ENCODE peak calls at places on chromosomes 4 and X, in ten cellular contexts. G, C, F, H, A, O, X, M, J and K are unnamed samples.
A peak's percentile ranks its signal among the peaks of the same experiment; 100 is the strongest.

GRCh38 chr4:129415001-129415400 is 319.0 kb downstream of the C4orf33 start:
- DNase-seq in G (no peak), C (no peak), F (no peak), H (no peak), A (no peak), O (no peak), X (no peak), M (no peak), J (no peak), K (no peak)

GRCh38 chr4:125728568-125728967 is 413.8 kb downstream of the FAT4 start:
- DNase-seq in G (no peak), C (no peak), F (no peak), H (no peak), A (no peak), O (no peak), X (peak; percentile 83), M (peak; percentile 70), J (peak; percentile 45), K (peak; percentile 56)

GRCh38 chr4:31146366-31146765 is 426.2 kb downstream of the PCDH7 start:
- DNase-seq in G (no peak), C (no peak), F (no peak), H (no peak), A (no peak), O (no peak), X (no peak), M (no peak), J (no peak), K (no peak)

GRCh38 chr4:57098945-57099344 is 11.2 kb downstream of the IGFBP7 start:
- DNase-seq in G (no peak), C (no peak), F (no peak), H (no peak), A (no peak), O (no peak), X (peak; percentile 85), M (no peak), J (no peak), K (no peak)

GRCh38 chr4:107838763-107839162 is 14.0 kb downstream of the SGMS2 start:
- DNase-seq in G (no peak), C (no peak), F (no peak), H (no peak), A (no peak), O (no peak), X (no peak), M (no peak), J (no peak), K (no peak)

GRCh38 chr4:8737601-8738279 is 133.9 kb downstream of the HMX1 start:
- DNase-seq in G (no peak), C (no peak), F (no peak), H (peak; percentile 48), A (no peak), O (no peak), X (no peak), M (no peak), J (no peak), K (no peak)

GRCh38 chr4:150315691-150316090 is 237.4 kb downstream of the DCLK2 start:
- DNase-seq in G (no peak), C (no peak), F (no peak), H (no peak), A (no peak), O (no peak), X (no peak), M (no peak), J (no peak), K (no peak)

GRCh38 chr4:10120943-10121567 is 4.5 kb upstream of the WDR1 start:
- DNase-seq in G (no peak), C (no peak), F (no peak), H (no peak), A (no peak), O (no peak), X (no peak), M (no peak), J (peak; percentile 58), K (peak; percentile 62)

GRCh38 chrX:78643106-78643505 is 16.0 kb downstream of the RTL3 start:
- DNase-seq in G (no peak), C (no peak), F (no peak), H (no peak), A (no peak), O (no peak), X (no peak), M (no peak), J (no peak), K (no peak)

GRCh38 chrX:72127332-72127731 is 4.4 kb downstream of the RTL5 start:
- DNase-seq in G (no peak), C (no peak), F (no peak), H (no peak), A (no peak), O (no peak), X (no peak), M (no peak), J (no peak), K (no peak)

GRCh38 chrX:85379174-85379907 is at the start of gene POF1B:
- DNase-seq in G (no peak), C (peak; percentile 3), F (no peak), H (no peak), A (no peak), O (no peak), X (no peak), M (no peak), J (peak; percentile 64), K (no peak)

GRCh38 chr4:86368433-86368832 is 8.6 kb upstream of the MAPK10 start:
- DNase-seq in G (no peak), C (no peak), F (no peak), H (no peak), A (no peak), O (no peak), X (no peak), M (no peak), J (no peak), K (no peak)

GRCh38 chrX:20530319-20530979 is 263.7 kb upstream of the RPS6KA3 start:
- DNase-seq in G (peak; percentile 51), C (peak; percentile 33), F (peak; percentile 57), H (peak; percentile 72), A (peak; percentile 57), O (peak; percentile 60), X (peak; percentile 21), M (no peak), J (peak; percentile 58), K (peak; percentile 52)

GRCh38 chrX:20529301-20529700 is 262.6 kb upstream of the RPS6KA3 start:
- DNase-seq in G (no peak), C (no peak), F (no peak), H (no peak), A (no peak), O (no peak), X (no peak), M (no peak), J (no peak), K (no peak)

GRCh38 chrX:20527041-20527440 is 260.3 kb upstream of the RPS6KA3 start:
- DNase-seq in G (no peak), C (no peak), F (no peak), H (no peak), A (no peak), O (no peak), X (no peak), M (no peak), J (no peak), K (no peak)

GRCh38 chrX:20529711-20530110 is 263.0 kb upstream of the RPS6KA3 start:
- DNase-seq in G (no peak), C (no peak), F (no peak), H (no peak), A (no peak), O (no peak), X (no peak), M (no peak), J (no peak), K (no peak)

DNA sequence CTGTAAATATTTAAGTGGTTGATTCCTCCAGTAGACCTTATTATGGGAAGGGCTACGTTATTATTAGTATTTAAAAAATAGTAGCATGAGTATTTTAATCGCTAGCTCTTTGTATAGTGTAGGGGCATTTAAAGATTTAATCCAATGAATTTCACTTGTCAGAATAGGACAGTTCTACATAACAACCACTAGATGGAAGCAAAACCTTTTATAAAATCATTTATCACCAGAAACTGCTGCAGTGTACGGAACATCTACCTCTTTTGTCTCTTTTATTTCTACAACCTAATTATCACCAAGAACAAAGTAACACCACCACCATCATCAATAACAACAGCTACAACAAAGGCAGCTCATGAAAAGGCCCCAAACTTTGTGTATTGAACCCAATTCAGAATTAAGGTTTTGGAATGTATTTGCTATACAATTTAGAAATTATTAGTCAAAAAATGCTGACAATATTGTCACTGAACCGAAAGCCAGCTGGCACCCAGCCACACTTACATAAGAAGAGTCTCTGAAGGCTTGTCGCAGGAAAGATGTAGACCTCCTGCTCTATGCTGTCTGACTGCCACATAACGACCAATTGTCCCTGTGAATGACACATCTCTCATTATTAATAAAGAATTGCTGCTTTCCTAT is 260.9 kb upstream of the RPS6KA3 start:
- DNase-seq in G (peak; percentile 22), C (peak; percentile 6), F (no peak), H (no peak), A (no peak), O (peak; percentile 41), X (no peak), M (no peak), J (peak; percentile 33), K (no peak)
- H3K4me3 ChIP-seq in G (no peak overlapping the region), C (no peak overlapping the region), F (no peak overlapping the region), H (no peak overlapping the region), A (no peak overlapping the region), O (no peak overlapping the region), X (no peak overlapping the region), M (no peak overlapping the region), J (no peak overlapping the region), K (no peak overlapping the region)

GRCh38 chr4:100781433-100781832 is 263.6 kb upstream of the EMCN start:
- DNase-seq in G (no peak), C (no peak), F (no peak), H (no peak), A (no peak), O (no peak), X (no peak), M (no peak), J (no peak), K (no peak)
- H3K4me3 ChIP-seq in G (no peak overlapping the region), C (no peak overlapping the region), F (no peak overlapping the region), H (no peak overlapping the region), A (no peak overlapping the region), O (no peak overlapping the region), X (no peak overlapping the region), M (no peak overlapping the region), J (no peak overlapping the region), K (no peak overlapping the region)

GRCh38 chrX:128759177-128759576 is 707.0 kb upstream of the ACTRT1 start:
- DNase-seq in G (no peak), C (no peak), F (no peak), H (no peak), A (no peak), O (no peak), X (no peak), M (no peak), J (no peak), K (no peak)

GRCh38 chrX:128754130-128754529 is 701.9 kb upstream of the ACTRT1 start:
- DNase-seq in G (no peak), C (no peak), F (no peak), H (no peak), A (no peak), O (no peak), X (no peak), M (no peak), J (no peak), K (no peak)

GRCh38 chrX:128759745-128760144 is 707.5 kb upstream of the ACTRT1 start:
- DNase-seq in G (no peak), C (no peak), F (no peak), H (no peak), A (no peak), O (no peak), X (no peak), M (no peak), J (no peak), K (no peak)
- H3K4me3 ChIP-seq in G (no peak overlapping the region), C (no peak overlapping the region), F (no peak overlapping the region), H (no peak overlapping the region), A (no peak overlapping the region), O (no peak overlapping the region), X (no peak overlapping the region), M (no peak overlapping the region), J (no peak overlapping the region), K (no peak overlapping the region)

GRCh38 chrX:114584434-114584943 is 603 bp downstream of the HTR2C start:
- DNase-seq in G (no peak), C (no peak), F (peak; percentile 46), H (no peak), A (no peak), O (no peak), X (no peak), M (no peak), J (peak; percentile 40), K (no peak)
- H3K4me3 ChIP-seq in G (no peak overlapping the region), C (peak overlapping the region; percentile 37), F (no peak overlapping the region), H (peak overlapping the region; percentile 48), A (no peak overlapping the region), O (no peak overlapping the region), X (no peak overlapping the region), M (no peak overlapping the region), J (peak overlapping the region; percentile 60), K (no peak overlapping the region)